ENCODE peak calls at places on chromosomes 13 and 19, in six cellular contexts. S is fibroblast of pulmonary artery; B is T-helper 1 cell; D is fibroblast of the conjunctiva; Z is stromal cell of bone marrow; J is effector memory CD8-positive, alpha-beta T cell. Y is an unnamed sample.

GRCh38 chr19:38389101-38389925 is 816 bp downstream of the SPRED3 start:
- DNase-seq in S (peak), B (no peak), D (peak), Z (peak), J (no peak), Y (peak)

GRCh38 chr19:55383789-55384575 is at the start of gene TMEM238:
- DNase-seq in S (peak), B (no peak), D (peak), Z (no peak), J (no peak), Y (peak)

GRCh38 chr13:88623150-88623549 is 952.0 kb downstream of the SLITRK5 start:
- DNase-seq in S (peak), B (no peak), D (no peak), Z (no peak), J (no peak), Y (no peak)

GRCh38 chr19:47094557-47095517 is 18.7 kb downstream of the ZC3H4 start:
- DNase-seq in S (no peak), B (no peak), D (no peak), Z (no peak), J (peak), Y (peak)

GRCh38 chr13:97225533-97225932 is 3.4 kb downstream of the MBNL2 start:
- DNase-seq in S (no peak), B (no peak), D (no peak), Z (no peak), J (no peak), Y (no peak)

GRCh38 chr19:2266183-2266993 is 10.2 kb upstream of the JSRP1 start:
- DNase-seq in S (peak), B (no peak), D (peak), Z (peak), J (no peak), Y (peak)

GRCh38 chr13:57030671-57031070 is 110.0 kb upstream of the PRR20A start:
- DNase-seq in S (no peak), B (no peak), D (no peak), Z (no peak), J (no peak), Y (no peak)

GRCh38 chr19:5696196-5697021 is 6.3 kb downstream of the RPL36 start:
- DNase-seq in S (no peak), B (no peak), D (no peak), Z (no peak), J (no peak), Y (no peak)

Y was measured in Peyer's patch.